ENCODE peak calls at places on chromosomes 16 and 17, in ten cellular contexts. M is psoas muscle; B is left ventricle myocardium inferior; K is spleen; C is fibroblast of lung; S is lower lobe of right lung; Q is ovary; N is tibial artery; Y is keratinocyte; W is CD8-positive, alpha-beta T cell. O is an unnamed sample.
A peak's percentile ranks its signal among the peaks of the same experiment; 100 is the strongest.

GRCh38 chr17:59754547-59754946 is 47.1 kb downstream of the VMP1 start:
- DNase-seq in N (no peak), K (no peak), Q (no peak), B (no peak), Y (peak; percentile 86), C (peak; percentile 100), M (no peak), W (no peak), S (no peak), O (no peak)

GRCh38 chr17:32910769-32911168 is 17.2 kb upstream of the TMEM98 start:
- DNase-seq in C (no peak), M (no peak), Q (no peak), B (no peak), Y (no peak), K (no peak), W (no peak), S (no peak), N (no peak), O (no peak)

GRCh38 chr17:78935419-78936323 is 10.5 kb upstream of the TIMP2 start:
- DNase-seq in C (peak; percentile 98), N (peak; percentile 87), Y (no peak), W (no peak), M (peak; percentile 78), Q (peak; percentile 89), B (peak; percentile 63), K (no peak), S (no peak), O (peak; percentile 69)

GRCh38 chr16:87740909-87741424 is 24.8 kb downstream of the KLHDC4 start:
- DNase-seq in K (no peak), S (no peak), M (no peak), Y (no peak), Q (peak; percentile 65), C (peak; percentile 77), N (no peak), W (no peak), B (peak; percentile 50), O (no peak)

GRCh38 chr17:37278247-37278894 is 97.4 kb upstream of the C17orf78 start:
- DNase-seq in M (no peak), C (no peak), N (no peak), S (no peak), K (no peak), Q (no peak), W (no peak), B (no peak), Y (no peak), O (no peak)

GRCh38 chr17:17062866-17063265 is 20.6 kb downstream of the MPRIP start:
- DNase-seq in M (no peak), S (peak; percentile 78), C (no peak), B (no peak), N (peak; percentile 73), Y (no peak), Q (peak; percentile 32), W (no peak), K (peak; percentile 70), O (no peak)

GRCh38 chr17:68290955-68291835 is at the start of the genes ARSG and SLC16A6:
- DNase-seq in B (peak; percentile 36), S (peak; percentile 88), W (peak; percentile 81), N (no peak), C (peak; percentile 56), K (peak; percentile 97), Y (no peak), M (peak; percentile 75), Q (peak; percentile 81), O (peak; percentile 70)

GRCh38 chr17:2406903-2407790 is 6.3 kb upstream of the MNT start:
- DNase-seq in C (peak; percentile 92), S (peak; percentile 49), M (peak; percentile 71), Y (no peak), W (no peak), Q (no peak), K (no peak), N (peak; percentile 95), B (peak; percentile 58), O (peak; percentile 80)

GRCh38 chr17:48048321-48049140 is at the start of gene NFE2L1:
- DNase-seq in S (peak; percentile 93), Q (peak; percentile 89), B (peak; percentile 94), Y (peak; percentile 90), C (peak; percentile 90), N (peak; percentile 97), W (no peak), K (no peak), M (peak; percentile 95), O (peak; percentile 94)

GRCh38 chr17:2058521-2059124 is 3.7 kb downstream of the HIC1 start:
- DNase-seq in W (peak; percentile 46), N (no peak), Q (peak; percentile 90), B (peak; percentile 85), K (peak; percentile 96), S (peak; percentile 91), M (peak; percentile 78), C (peak; percentile 67), Y (no peak), O (no peak)

GRCh38 chr17:50161023-50161910 is 4.5 kb upstream of the SGCA start:
- DNase-seq in Q (peak; percentile 97), B (peak; percentile 92), M (peak; percentile 94), N (peak; percentile 96), S (peak; percentile 92), Y (no peak), W (peak; percentile 93), K (peak; percentile 99), C (peak; percentile 82), O (peak; percentile 96)

GRCh38 chr17:50163846-50164696 is 1.7 kb upstream of the SGCA start:
- DNase-seq in C (no peak), K (peak; percentile 85), M (peak; percentile 60), N (no peak), S (no peak), Q (no peak), Y (no peak), B (peak; percentile 64), W (no peak), O (no peak)

GRCh38 chr17:50162466-50163254 is 3.1 kb upstream of the SGCA start:
- DNase-seq in B (no peak), C (no peak), Y (no peak), Q (no peak), S (no peak), K (no peak), W (no peak), M (no peak), N (no peak), O (no peak)

GRCh38 chr17:50164697-50164988 is 1.2 kb upstream of the SGCA start:
- DNase-seq in N (no peak), B (no peak), K (no peak), M (no peak), S (no peak), Y (no peak), C (no peak), Q (no peak), W (no peak), O (no peak)

DNA sequence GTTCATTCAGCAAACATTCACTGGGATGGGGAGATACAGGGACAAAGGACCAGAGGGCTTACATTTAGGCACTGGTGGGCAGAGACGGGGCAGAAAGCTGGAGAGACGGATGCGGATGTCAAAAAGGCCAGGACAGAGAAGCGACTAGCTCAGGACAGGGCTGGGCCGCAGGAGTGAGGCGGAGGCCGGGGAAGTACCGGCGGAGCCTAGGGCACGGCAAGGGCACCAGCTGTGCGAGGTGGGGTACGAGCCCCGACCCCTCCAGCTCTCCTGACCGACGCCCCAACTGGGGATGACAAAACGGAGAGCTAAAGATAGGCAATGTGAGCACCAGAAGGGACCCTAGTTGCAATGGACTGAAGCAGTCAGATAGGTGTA is 3.9 kb upstream of the SGCA start:
- DNase-seq in K (peak; percentile 85), Q (no peak), Y (no peak), S (no peak), N (no peak), C (no peak), B (no peak), M (no peak), W (no peak), O (no peak)
- H3K27ac ChIP-seq in K (no peak overlapping the region), Q (peak overlapping the region; percentile 42), Y (no peak overlapping the region), S (no peak overlapping the region), N (peak overlapping the region; percentile 77), C (no peak overlapping the region), B (peak overlapping the region; percentile 76), M (peak overlapping the region; percentile 66), W (peak overlapping the region; percentile 43), O (peak overlapping the region; percentile 80)

GRCh38 chr17:3693829-3694231 is 2.1 kb downstream of the P2RX5 start:
- DNase-seq in N (no peak), C (no peak), Y (no peak), S (no peak), Q (no peak), W (no peak), M (no peak), K (no peak), B (no peak), O (no peak)
- H3K4me1 ChIP-seq in N (peaks cover 22% of the 10 kb centered on the region), C (peaks cover 3% of the 10 kb centered on the region), Y (peaks cover 4% of the 10 kb centered on the region), S (peaks cover 17% of the 10 kb centered on the region), Q (no peaks in the 10 kb centered on the region), W (peaks cover 15% of the 10 kb centered on the region), M (peaks cover 9% of the 10 kb centered on the region), K (peaks cover 10% of the 10 kb centered on the region), B (peaks cover 31% of the 10 kb centered on the region), O (peaks cover 5% of the 10 kb centered on the region)

DNA sequence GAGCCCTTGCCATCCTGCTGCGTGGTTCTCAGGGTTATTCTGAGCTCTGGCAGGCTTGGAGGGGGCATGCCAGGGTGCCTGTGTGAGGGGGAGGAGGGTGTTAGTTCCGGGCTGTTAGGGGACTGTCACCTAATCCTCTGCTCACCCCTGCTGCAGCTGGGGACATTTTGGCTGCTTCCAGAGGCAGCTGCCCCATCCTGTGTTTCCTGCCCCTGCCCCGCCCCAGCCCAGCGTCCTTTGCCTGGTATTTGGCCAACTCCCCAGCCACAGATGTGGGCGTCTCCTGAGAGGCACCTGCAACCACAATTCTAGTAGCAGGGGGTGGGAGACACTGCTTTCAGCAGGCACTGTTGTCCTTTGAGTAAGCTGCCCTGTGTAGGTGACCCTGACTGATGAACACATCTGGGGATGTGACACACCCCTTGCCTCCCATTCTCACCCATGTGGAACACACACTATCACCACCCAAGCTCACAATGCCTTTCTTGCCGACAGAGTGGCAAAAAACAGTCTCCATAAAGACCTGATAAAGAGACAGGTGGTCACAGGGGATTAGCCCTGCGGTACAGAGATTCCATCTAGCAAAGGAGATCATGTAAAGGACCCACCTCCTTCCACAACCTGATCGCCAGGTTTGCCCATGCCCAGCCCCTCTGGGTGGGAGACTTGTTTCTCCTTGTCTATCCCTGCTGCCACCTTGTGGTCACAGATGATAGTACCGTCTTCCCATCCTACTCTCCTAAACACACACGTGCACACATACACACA is at the start of gene CHRNE:
- DNase-seq in K (peak; percentile 82), Q (peak; percentile 66), Y (peak; percentile 74), W (peak; percentile 62), M (peak; percentile 61), N (no peak), B (peak; percentile 51), C (peak; percentile 68), S (peak; percentile 71), O (peak; percentile 90)
- H3K4me3 ChIP-seq in K (peak within 1 kb of the TSS; percentile 59), Q (no peak within 1 kb of the TSS), Y (no peak within 1 kb of the TSS), W (peak within 1 kb of the TSS; percentile 14), M (no peak within 1 kb of the TSS), N (no peak within 1 kb of the TSS), B (peak within 1 kb of the TSS; percentile 67), C (no peak within 1 kb of the TSS), S (peak within 1 kb of the TSS; percentile 30), O (no peak within 1 kb of the TSS)

DNA sequence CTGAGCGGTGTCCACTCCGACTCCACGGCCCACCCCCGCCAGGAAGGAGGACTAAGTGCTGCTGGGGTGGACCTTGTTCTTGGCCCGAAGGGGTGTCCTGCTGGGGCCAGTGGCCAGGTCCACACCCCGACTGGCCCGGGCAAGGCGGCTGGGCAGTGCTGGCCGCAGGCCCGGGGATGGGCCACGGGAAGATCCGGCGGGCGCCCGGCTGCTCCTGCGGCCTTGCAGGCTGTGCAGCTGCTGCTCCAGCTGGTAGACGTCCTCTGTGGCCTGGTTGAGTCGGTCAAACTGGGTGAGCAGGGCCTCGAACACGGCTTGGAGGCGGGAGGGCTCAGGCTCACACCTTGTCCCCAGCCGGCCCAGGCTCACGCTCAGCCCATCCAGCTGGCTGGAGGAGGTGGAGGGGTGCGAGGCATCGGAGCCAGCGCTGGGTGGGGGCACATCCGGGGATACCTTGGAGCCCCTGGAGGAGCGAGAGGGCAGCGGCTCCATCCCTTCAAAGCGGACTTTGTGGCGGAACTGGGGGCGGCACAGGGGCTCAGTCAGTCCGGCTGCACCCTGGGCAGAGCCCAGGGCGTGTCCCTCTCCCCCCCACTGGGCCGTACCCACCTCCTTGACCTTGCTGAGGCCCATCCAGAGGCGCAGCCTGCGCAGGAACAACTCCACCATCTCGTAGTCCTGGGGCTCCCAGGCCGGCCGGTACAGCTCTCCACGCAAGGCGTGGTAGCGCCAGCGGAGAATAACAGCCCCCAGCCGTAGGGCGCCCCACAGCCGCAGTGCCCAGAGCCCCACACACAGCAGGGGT is 42.1 kb downstream of the TSC2 start:
- DNase-seq in W (no peak), N (no peak), C (no peak), Q (peak; percentile 61), B (no peak), M (no peak), K (peak; percentile 83), S (no peak), Y (no peak), O (no peak)
- H3K27ac ChIP-seq in W (no peak overlapping the region), N (no peak overlapping the region), C (no peak overlapping the region), Q (no peak overlapping the region), B (peak overlapping the region; percentile 85), M (peak overlapping the region; percentile 87), K (peak overlapping the region; percentile 65), S (no peak overlapping the region), Y (no peak overlapping the region), O (no peak overlapping the region)